ENCODE peak calls at places on chromosome 4, in seven cellular contexts. G is K562, F is HCT116, D is HepG2, N is SK-N-SH, U is H1, P is GM12878. X is an unnamed sample.

GRCh38 chr4:94451051-94451404 is 714 bp upstream of the PDLIM5 start:
- DNase-seq in P (no peak), D (no peak), F (no peak), N (peak), U (no peak), G (no peak), X (no peak)

GRCh38 chr4:83974111-83974789 is 438.3 kb downstream of the GPAT3 start:
- DNase-seq in U (no peak), P (no peak), G (no peak), F (no peak), N (no peak), D (no peak), X (no peak)

GRCh38 chr4:80538276-80538926 is 202.9 kb downstream of the CFAP299 start:
- DNase-seq in N (no peak), G (no peak), D (no peak), U (no peak), P (no peak), F (no peak), X (no peak)

GRCh38 chr4:183029365-183029764 is 69.7 kb upstream of the WWC2 start:
- DNase-seq in P (no peak), G (no peak), N (no peak), F (no peak), U (no peak), D (no peak), X (no peak)

GRCh38 chr4:71162386-71162785 is 168.9 kb downstream of the DCK start:
- DNase-seq in P (no peak), N (no peak), F (no peak), D (no peak), G (no peak), U (no peak), X (no peak)

GRCh38 chr4:2767705-2768074 is 11.6 kb upstream of the TNIP2 start:
- DNase-seq in G (no peak), F (no peak), D (no peak), U (no peak), N (peak), P (no peak), X (no peak)

GRCh38 chr4:152659806-152660205 is 20.0 kb downstream of the TMEM154 start:
- DNase-seq in G (no peak), F (no peak), N (no peak), D (no peak), U (no peak), P (no peak), X (no peak)

GRCh38 chr4:8932884-8933283 is 61.2 kb upstream of the HMX1 start:
- DNase-seq in N (no peak), P (no peak), D (no peak), U (no peak), F (no peak), G (no peak), X (no peak)

GRCh38 chr4:52996261-52997131 is 134.4 kb downstream of the RASL11B start:
- DNase-seq in D (no peak), N (peak), F (no peak), G (no peak), P (no peak), U (no peak), X (no peak)

GRCh38 chr4:8552024-8552423 is 28.2 kb upstream of the GPR78 start:
- DNase-seq in U (no peak), D (no peak), P (no peak), N (peak), F (no peak), G (no peak), X (no peak)

GRCh38 chr4:80071643-80072606 is 1.1 kb downstream of the ANTXR2 start:
- DNase-seq in P (peak), N (no peak), U (peak), F (no peak), G (peak), D (peak), X (no peak)

GRCh38 chr4:128221556-128221955 is 66.1 kb downstream of the PGRMC2 start:
- DNase-seq in P (no peak), F (no peak), G (no peak), N (no peak), U (no peak), D (no peak), X (no peak)

GRCh38 chr4:25915359-25915716 is 1.3 kb downstream of the SMIM20 start:
- DNase-seq in F (no peak), P (no peak), G (peak), U (no peak), N (no peak), D (no peak), X (no peak)

GRCh38 chr4:1615786-1616573 is 68.1 kb downstream of the FAM53A start:
- DNase-seq in P (no peak), N (no peak), G (no peak), F (no peak), D (no peak), U (no peak), X (no peak)

DNA sequence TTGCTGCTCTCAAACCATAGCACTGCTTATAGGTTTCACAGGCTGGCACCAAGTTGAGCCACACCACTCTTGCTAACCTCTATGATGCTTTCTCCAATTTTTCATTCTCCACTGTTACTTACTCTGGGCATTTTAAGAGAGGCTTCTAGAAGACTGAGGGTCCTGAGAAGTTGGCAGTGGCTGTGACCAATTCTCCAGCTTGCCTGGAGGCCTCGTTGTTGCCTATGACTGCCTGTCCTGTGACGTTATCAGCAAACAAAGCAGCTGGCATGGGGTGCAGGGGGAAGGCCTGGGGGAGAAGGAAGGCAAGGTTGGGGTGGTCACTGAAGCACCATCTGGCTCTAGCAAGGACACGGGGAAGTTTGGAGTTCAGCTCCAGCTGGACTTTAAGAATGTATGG is 30.4 kb upstream of the PDLIM3 start:
- DNase-seq in G (no peak), D (no peak), F (no peak), U (no peak), P (no peak), N (no peak), X (no peak)
- TF ChIP-seq JUND in G (no peak), D (no peak), F (no peak), U (no peak), P (no peak), N (no peak), X (no peak)

DNA sequence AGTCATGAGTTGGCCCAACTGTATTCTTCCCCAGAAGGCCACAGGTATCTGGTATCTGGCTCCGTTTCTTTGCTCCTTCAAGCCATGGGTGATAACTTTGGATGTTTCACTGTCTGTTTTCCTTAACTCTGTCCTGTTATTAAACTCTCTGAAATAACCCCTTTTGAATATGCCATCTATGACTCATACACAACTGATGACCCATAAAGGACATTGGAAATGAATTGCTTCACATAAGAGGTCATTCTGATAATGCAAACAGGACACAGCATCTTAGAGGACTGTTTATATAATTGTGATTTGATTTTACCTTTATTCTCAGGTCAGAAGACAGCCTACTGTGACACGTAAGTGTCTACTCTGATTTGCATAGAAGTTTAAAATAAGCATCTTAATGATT is 227.7 kb downstream of the VEGFC start:
- DNase-seq in G (no peak), D (no peak), P (no peak), U (no peak), N (no peak), F (no peak), X (no peak)
- TF ChIP-seq JUND in G (no peak), D (no peak), P (no peak), U (no peak), N (peak), F (no peak), X (no peak)

DNA sequence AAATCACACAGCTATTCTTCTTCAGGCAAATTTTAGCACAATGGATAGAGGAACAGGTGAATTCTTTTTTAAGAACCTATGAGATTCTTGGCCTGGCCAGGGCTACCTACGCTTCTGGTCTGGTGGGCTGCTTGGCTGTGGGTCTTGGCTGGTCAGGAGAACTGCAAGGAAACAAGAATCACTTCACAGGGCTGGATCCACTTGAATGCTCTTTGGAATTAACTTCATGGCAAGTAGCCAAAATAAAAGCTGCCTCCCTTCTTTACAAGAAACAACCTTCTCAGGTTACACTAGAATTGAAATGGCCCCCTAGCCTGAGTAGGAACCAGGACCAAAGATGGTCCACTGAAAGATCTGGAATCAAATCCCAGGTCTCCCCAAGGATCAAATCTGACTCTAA is 519.1 kb downstream of the IQCM start:
- DNase-seq in G (no peak), P (no peak), N (no peak), F (no peak), D (no peak), U (no peak), X (no peak)
- TF ChIP-seq JUND in G (no peak), P (no peak), N (no peak), F (no peak), D (no peak), U (no peak), X (no peak)

DNA sequence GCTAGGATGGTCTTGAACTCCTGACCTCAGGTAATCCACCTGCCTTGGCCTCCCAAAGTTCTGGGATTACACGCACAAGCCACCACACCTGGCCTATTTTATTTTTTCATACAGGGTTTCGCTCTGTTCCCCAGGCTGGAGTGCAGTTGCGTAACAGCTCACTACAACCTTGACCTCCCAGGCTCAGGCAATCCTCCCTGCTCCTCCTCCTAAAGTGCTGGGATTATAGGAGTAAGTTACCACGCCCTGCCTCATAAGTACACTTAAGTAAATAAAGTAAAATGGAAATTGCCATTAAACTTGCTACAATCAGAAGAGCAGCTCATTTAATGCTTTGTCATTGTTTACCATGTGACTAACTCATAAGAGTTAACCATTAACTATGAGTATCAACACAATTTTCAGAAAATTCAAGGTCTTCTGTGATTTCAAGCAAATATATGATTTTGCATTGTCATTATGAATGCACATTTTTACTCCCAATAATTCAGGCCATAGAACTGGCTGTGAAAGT is 12.3 kb downstream of the UGDH start:
- DNase-seq in N (no peak), G (peak), U (no peak), D (peak), P (no peak), F (peak), X (no peak)
- TF ChIP-seq JUND in N (no peak), G (peak), U (no peak), D (peak), P (no peak), F (peak), X (no peak)

GRCh38 chr4:73801692-73802091 is 34.8 kb upstream of the CXCL6 start:
- DNase-seq in G (no peak), F (no peak), U (no peak), P (no peak), N (no peak), D (no peak), X (no peak)

GRCh38 chr4:73800206-73800605 is 36.3 kb upstream of the CXCL6 start:
- DNase-seq in G (no peak), D (no peak), F (no peak), U (no peak), P (no peak), N (no peak), X (no peak)

GRCh38 chr4:73798842-73799241 is 37.6 kb upstream of the CXCL6 start:
- DNase-seq in D (no peak), F (no peak), N (no peak), U (no peak), P (no peak), G (no peak), X (no peak)

GRCh38 chr4:73803213-73803612 is 33.3 kb upstream of the CXCL6 start:
- DNase-seq in D (no peak), G (peak), N (no peak), F (no peak), P (no peak), U (no peak), X (no peak)
- TF ChIP-seq JUND in D (no peak), G (peak), N (no peak), F (no peak), P (no peak), U (no peak), X (no peak)

DNA sequence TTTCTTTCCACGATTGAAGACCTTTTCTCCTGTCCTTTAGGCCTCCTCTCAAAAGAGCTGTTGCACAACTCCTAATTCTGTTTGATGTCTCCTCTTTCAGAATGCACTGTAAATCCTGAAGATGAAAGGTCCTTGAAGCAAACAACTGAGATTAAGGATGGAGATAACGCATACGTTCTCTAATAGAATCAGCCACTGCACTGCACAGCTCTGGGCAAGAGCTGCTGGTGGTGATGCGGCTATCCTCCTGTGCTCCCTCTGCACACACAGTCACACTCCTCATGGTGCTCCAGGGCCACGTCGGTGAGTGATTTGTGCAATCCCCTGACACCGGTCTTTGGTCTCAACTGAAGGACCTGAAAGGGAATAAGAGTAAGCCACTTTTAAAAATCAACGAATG is 208.7 kb downstream of the PDGFC start:
- DNase-seq in P (no peak), D (no peak), N (no peak), F (no peak), G (no peak), U (no peak), X (no peak)
- TF ChIP-seq JUND in P (no peak), D (no peak), N (no peak), F (no peak), G (no peak), U (no peak), X (no peak)

GRCh38 chr4:140113653-140114052 is 40.3 kb downstream of the MAML3 start:
- DNase-seq in U (no peak), F (no peak), N (no peak), G (no peak), P (no peak), D (no peak), X (no peak)

GRCh38 chr4:140115140-140115539 is 38.8 kb downstream of the MAML3 start:
- DNase-seq in G (no peak), D (no peak), P (no peak), U (no peak), F (no peak), N (no peak), X (no peak)

GRCh38 chr4:140109626-140110213 is 44.3 kb downstream of the MAML3 start:
- DNase-seq in F (no peak), U (no peak), D (no peak), N (peak), P (no peak), G (no peak), X (no peak)

GRCh38 chr4:140110542-140110941 is 43.4 kb downstream of the MAML3 start:
- DNase-seq in U (no peak), G (no peak), P (no peak), N (no peak), D (no peak), F (no peak), X (no peak)

DNA sequence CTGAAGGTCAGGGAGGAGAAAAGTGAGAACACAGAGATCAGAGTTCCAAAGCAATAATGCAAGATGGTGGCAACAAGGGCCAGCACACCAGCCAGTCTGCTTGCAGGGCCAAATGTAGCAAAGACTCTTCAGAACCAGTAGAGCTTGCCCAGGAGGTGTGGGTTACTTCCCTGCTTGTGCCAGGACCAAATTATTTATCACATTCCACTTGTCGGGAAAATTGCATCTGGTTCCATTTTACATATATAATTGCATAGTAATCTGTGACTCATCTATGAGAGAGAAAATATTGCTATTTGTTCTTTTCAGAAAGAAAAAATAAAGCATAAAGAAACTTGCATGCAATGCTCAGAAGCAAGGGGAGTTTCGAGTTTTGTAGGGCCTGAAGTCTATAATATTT is 41.4 kb downstream of the MAML3 start:
- DNase-seq in F (no peak), N (no peak), G (no peak), P (no peak), U (no peak), D (no peak), X (no peak)
- TF ChIP-seq JUND in F (no peak), N (peak), G (no peak), P (no peak), U (no peak), D (no peak), X (no peak)